ENCODE peak calls at places on chromosome 15, in four cellular contexts. One of them, this sample, is unnamed.
A peak's percentile ranks its signal among the peaks of the same experiment; 100 is the strongest.

GRCh38 chr15:80701676-80702311 is 6.7 kb downstream of the ABHD17C start:
- DNase-seq in upper lobe of right lung: no peak
- DNase-seq in left lung: no peak
- DNase-seq in DND-41: no peak
- DNase-seq in this sample: no peak

GRCh38 chr15:40063563-40064011 is 24.6 kb upstream of the SRP14 start:
- DNase-seq in upper lobe of right lung: no peak
- DNase-seq in left lung: peak; percentile 28
- DNase-seq in DND-41: no peak
- DNase-seq in this sample: no peak

GRCh38 chr15:94749848-94750617 is 518.7 kb downstream of the MCTP2 start:
- DNase-seq in upper lobe of right lung: no peak
- DNase-seq in left lung: no peak
- DNase-seq in DND-41: no peak
- DNase-seq in this sample: no peak

GRCh38 chr15:89812126-89812846 is 2.4 kb downstream of the ANPEP start:
- DNase-seq in upper lobe of right lung: no peak
- DNase-seq in left lung: peak; percentile 66
- DNase-seq in DND-41: no peak
- DNase-seq in this sample: no peak

GRCh38 chr15:64246364-64247189 is 83.8 kb upstream of the PPIB start:
- DNase-seq in upper lobe of right lung: no peak
- DNase-seq in left lung: no peak
- DNase-seq in DND-41: no peak
- DNase-seq in this sample: no peak

GRCh38 chr15:47685141-47685870 is 32.0 kb upstream of the SEMA6D start:
- DNase-seq in upper lobe of right lung: no peak
- DNase-seq in left lung: no peak
- DNase-seq in DND-41: no peak
- DNase-seq in this sample: no peak

GRCh38 chr15:39948817-39949216 is 14.9 kb downstream of the EIF2AK4 start:
- DNase-seq in upper lobe of right lung: no peak
- DNase-seq in left lung: no peak
- DNase-seq in DND-41: no peak
- DNase-seq in this sample: no peak

GRCh38 chr15:33584797-33585196 is 274.0 kb downstream of the RYR3 start:
- DNase-seq in upper lobe of right lung: no peak
- DNase-seq in left lung: no peak
- DNase-seq in DND-41: no peak
- DNase-seq in this sample: no peak

GRCh38 chr15:75663931-75664421 is 16.3 kb downstream of the SNX33 start:
- DNase-seq in upper lobe of right lung: no peak
- DNase-seq in left lung: no peak
- DNase-seq in DND-41: no peak
- DNase-seq in this sample: no peak

GRCh38 chr15:64010719-64011118 is 35.6 kb downstream of the DAPK2 start:
- DNase-seq in upper lobe of right lung: no peak
- DNase-seq in left lung: peak; percentile 68
- DNase-seq in DND-41: peak; percentile 68
- DNase-seq in this sample: peak; percentile 93

GRCh38 chr15:84715442-84716035 is 400 bp downstream of the SEC11A start:
- DNase-seq in upper lobe of right lung: no peak
- DNase-seq in left lung: peak; percentile 45
- DNase-seq in DND-41: peak; percentile 46
- DNase-seq in this sample: no peak

DNA sequence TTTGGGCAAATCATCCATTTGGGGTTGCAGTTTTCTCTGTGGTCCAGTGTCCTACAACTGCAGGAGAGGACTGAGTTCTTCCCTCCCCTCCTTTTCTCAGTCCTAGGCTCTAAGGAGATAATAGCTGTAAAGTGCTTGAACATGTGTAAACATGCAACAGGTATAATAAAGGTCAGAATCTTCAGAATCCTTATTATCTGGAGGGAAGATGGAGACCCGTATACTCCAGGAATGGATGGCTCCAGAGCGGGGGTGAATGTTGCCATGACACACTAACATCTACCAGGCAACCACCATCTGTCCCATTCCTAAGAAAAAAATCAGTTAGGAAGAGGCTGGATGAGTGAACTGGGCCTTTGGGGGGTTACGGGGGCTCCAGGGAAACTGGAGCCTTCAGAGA is 39.7 kb upstream of the GLCE start:
- DNase-seq in upper lobe of right lung: no peak
- DNase-seq in left lung: no peak
- DNase-seq in DND-41: no peak
- DNase-seq in this sample: no peak
- TF ChIP-seq CTCF in upper lobe of right lung: no peak
- TF ChIP-seq CTCF in left lung: no peak
- TF ChIP-seq CTCF in DND-41: no peak
- TF ChIP-seq CTCF in this sample: no peak

DNA sequence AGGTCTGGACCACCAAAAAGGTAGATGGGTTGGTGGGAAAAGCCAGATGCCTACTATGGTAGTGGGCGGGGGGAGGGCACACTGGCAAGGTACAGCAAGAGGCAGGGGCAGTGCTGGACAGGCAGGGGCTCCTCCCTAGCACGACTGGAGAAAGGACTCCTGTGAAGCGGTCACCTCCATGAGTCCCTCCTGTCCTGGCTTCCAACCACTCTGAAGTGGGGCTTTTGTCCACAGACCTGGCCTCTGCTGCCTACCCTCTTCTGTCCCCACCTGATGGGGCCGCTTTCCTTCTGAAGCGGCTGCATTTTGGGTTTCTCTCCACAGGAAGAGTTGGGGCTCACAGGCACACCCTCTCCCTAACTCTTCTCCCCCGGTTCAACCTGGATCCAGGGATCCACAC is 2.7 kb upstream of the SPTBN5 start:
- DNase-seq in upper lobe of right lung: no peak
- DNase-seq in left lung: no peak
- DNase-seq in DND-41: no peak
- DNase-seq in this sample: no peak
- H3K27ac ChIP-seq in upper lobe of right lung: no peak overlapping the region
- H3K27ac ChIP-seq in left lung: no peak overlapping the region
- H3K27ac ChIP-seq in DND-41: no peak overlapping the region
- H3K27ac ChIP-seq in this sample: peak overlapping the region; percentile 92

GRCh38 chr15:59159210-59159609 is 47.4 kb upstream of the LDHAL6B start:
- DNase-seq in upper lobe of right lung: no peak
- DNase-seq in left lung: no peak
- DNase-seq in DND-41: no peak
- DNase-seq in this sample: no peak
- H3K9me3 ChIP-seq in upper lobe of right lung: no peaks in the 10 kb centered on the region
- H3K9me3 ChIP-seq in left lung: no peaks in the 10 kb centered on the region
- H3K9me3 ChIP-seq in DND-41: no peaks in the 10 kb centered on the region
- H3K9me3 ChIP-seq in this sample: no peaks in the 10 kb centered on the region

DNA sequence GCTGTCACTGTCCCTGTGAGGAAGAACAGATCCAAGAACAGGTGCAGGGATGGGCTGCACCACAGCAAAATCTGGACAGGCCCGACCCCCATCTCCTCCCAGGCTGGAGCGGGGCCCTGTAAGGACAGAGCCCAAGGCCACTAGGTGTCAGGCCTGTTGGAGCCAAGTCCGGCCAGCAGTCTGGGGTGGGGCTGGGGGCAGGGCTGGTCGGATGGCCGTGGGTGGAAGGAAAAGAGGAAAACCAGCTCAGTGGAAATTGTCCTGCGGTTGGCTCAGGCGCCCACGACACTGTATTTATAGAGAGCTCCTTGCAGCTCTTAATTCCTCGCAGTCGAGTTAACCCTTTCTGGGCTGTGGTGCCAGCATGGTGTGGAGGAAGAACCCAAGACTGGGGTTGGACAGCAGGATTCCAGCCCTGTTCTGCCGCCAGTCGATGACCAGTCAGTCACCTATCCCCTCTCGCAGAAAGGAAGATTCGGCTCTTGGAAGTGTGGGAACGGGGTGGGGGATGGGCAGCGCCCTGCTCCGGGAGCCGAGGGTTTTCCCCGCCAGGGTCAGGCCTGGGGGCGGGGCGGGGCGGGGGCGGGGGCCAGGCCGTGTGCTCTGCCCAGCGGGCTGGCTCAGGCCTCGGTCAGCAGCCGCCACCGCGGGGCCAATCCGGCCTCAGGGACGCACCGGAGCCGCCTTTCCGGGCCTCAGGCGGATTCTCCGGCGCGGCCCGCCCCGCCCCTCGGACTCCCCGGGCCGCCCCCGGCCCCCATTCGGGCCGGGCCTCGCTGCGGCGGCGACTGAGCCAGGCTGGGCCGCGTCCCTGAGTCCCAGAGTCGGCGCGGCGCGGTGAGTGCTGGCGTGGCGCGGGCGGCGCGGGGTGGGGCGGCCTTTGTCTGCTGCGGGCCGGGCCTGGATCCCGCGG is at the start of gene CD276:
- DNase-seq in upper lobe of right lung: peak; percentile 91
- DNase-seq in left lung: peak; percentile 85
- DNase-seq in DND-41: no peak
- DNase-seq in this sample: no peak
- TF ChIP-seq CTCF in upper lobe of right lung: peak; percentile 33
- TF ChIP-seq CTCF in left lung: no peak
- TF ChIP-seq CTCF in DND-41: no peak
- TF ChIP-seq CTCF in this sample: no peak

GRCh38 chr15:99433026-99433756 is 132.6 kb upstream of the MEF2A start:
- DNase-seq in upper lobe of right lung: peak; percentile 81
- DNase-seq in left lung: peak; percentile 67
- DNase-seq in DND-41: no peak
- DNase-seq in this sample: no peak

GRCh38 chr15:99435761-99436346 is 129.9 kb upstream of the MEF2A start:
- DNase-seq in upper lobe of right lung: no peak
- DNase-seq in left lung: peak; percentile 27
- DNase-seq in DND-41: no peak
- DNase-seq in this sample: no peak

GRCh38 chr15:99435138-99435695 is 130.6 kb upstream of the MEF2A start:
- DNase-seq in upper lobe of right lung: peak; percentile 71
- DNase-seq in left lung: peak; percentile 50
- DNase-seq in DND-41: no peak
- DNase-seq in this sample: no peak

GRCh38 chr15:99433757-99434211 is 132.0 kb upstream of the MEF2A start:
- DNase-seq in upper lobe of right lung: peak; percentile 61
- DNase-seq in left lung: peak; percentile 36
- DNase-seq in DND-41: no peak
- DNase-seq in this sample: no peak

DNA sequence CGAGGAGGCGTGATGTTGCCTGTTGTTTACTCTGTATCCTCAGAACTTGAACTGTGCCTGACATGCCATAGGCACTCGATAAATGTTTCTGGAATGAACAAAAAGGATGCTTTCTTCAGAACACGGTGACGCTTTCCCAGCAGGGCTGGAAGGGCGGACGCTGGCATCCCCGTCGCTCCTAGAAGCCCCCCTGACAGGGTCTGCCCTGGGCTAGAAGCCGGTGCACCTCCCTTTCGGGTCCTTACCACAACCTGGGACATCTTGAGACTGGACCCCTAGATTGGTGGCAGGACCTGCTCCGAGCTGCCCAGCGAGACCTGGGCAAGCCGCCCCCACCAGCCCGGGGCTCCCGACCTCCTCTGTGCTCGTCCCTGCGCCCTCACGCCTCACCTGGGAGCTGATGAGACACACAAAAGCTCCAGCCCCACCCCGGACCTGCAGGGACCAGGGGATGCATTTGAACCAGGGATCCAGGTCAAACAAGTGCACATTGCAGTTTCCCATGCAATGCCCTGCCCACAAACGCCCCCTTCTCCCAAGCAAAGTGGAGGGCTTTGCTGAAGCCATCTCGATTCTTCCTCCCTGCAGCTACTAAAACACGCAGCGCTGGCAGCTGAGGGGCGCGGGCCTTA is 131.2 kb upstream of the MEF2A start:
- DNase-seq in upper lobe of right lung: peak; percentile 50
- DNase-seq in left lung: peak; percentile 31
- DNase-seq in DND-41: no peak
- DNase-seq in this sample: no peak
- H3K27ac ChIP-seq in upper lobe of right lung: no peak overlapping the region
- H3K27ac ChIP-seq in left lung: no peak overlapping the region
- H3K27ac ChIP-seq in DND-41: no peak overlapping the region
- H3K27ac ChIP-seq in this sample: no peak overlapping the region

GRCh38 chr15:36426696-36427095 is 152.7 kb upstream of the CDIN1 start:
- DNase-seq in upper lobe of right lung: no peak
- DNase-seq in left lung: no peak
- DNase-seq in DND-41: no peak
- DNase-seq in this sample: no peak

GRCh38 chr15:36428102-36428845 is 151.2 kb upstream of the CDIN1 start:
- DNase-seq in upper lobe of right lung: no peak
- DNase-seq in left lung: no peak
- DNase-seq in DND-41: no peak
- DNase-seq in this sample: no peak

DNA sequence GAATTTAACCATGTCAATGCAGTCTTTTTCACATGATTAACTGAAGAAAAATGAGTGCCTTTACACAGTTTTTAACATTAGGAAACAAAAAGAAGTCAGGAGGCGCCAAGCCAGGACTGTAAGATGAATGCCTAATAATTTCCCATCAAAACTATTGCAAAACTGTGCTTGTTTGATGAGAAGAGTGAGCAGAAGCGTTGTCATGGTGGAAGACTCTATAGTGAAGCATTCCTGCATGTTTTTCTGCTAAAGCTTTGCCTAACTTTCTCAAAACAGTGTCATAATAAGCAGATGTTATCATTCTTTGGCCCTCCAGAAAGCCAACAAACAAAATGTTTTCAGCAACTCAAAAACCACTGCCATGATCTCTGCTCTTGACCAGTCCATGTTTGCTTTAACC is 156.8 kb upstream of the CDIN1 start:
- DNase-seq in upper lobe of right lung: no peak
- DNase-seq in left lung: no peak
- DNase-seq in DND-41: no peak
- DNase-seq in this sample: no peak
- H3K9me3 ChIP-seq in upper lobe of right lung: no peaks in the 10 kb centered on the region
- H3K9me3 ChIP-seq in left lung: no peaks in the 10 kb centered on the region
- H3K9me3 ChIP-seq in DND-41: no peaks in the 10 kb centered on the region
- H3K9me3 ChIP-seq in this sample: peaks cover 7% of the 10 kb centered on the region